ENCODE peak calls at places on chromosome X, in four cellular contexts. Y is testis, T is lung, M is tibial artery. G is an unnamed sample. For H3K27me3, the result is how much of the 10 kb centered on the place peaks cover.

GRCh38 chrX:39000802-39001201 is 199.5 kb downstream of the MID1IP1 start:
- DNase-seq in Y (no peak), T (no peak), M (no peak), G (no peak)

GRCh38 chrX:13339607-13340006 is 19.8 kb upstream of the ATXN3L start:
- DNase-seq in Y (no peak), T (no peak), M (no peak), G (no peak)

GRCh38 chrX:130778773-130779172 is 124.2 kb downstream of the ENOX2 start:
- DNase-seq in Y (no peak), T (no peak), M (no peak), G (no peak)

GRCh38 chrX:47247206-47247998 is 14.6 kb downstream of the USP11 start:
- DNase-seq in Y (no peak), T (no peak), M (no peak), G (no peak)

GRCh38 chrX:53440631-53441517 is 6.7 kb upstream of the HSD17B10 start:
- DNase-seq in Y (peak), T (peak), M (peak), G (no peak)

GRCh38 chrX:97968376-97969104 is 1084.8 kb downstream of the RPA4 start:
- DNase-seq in Y (no peak), T (no peak), M (no peak), G (no peak)

GRCh38 chrX:150683536-150684146 is 9.6 kb upstream of the MTMR1 start:
- DNase-seq in Y (no peak), T (no peak), M (no peak), G (peak)

GRCh38 chrX:19870206-19870605 is 17.2 kb downstream of the SH3KBP1 start:
- DNase-seq in Y (no peak), T (no peak), M (no peak), G (no peak)

GRCh38 chrX:40423299-40423698 is 157.5 kb upstream of the ATP6AP2 start:
- DNase-seq in Y (no peak), T (no peak), M (no peak), G (no peak)

GRCh38 chrX:42973321-42973720 is 195.4 kb upstream of the PPP1R2C start:
- DNase-seq in Y (no peak), T (no peak), M (no peak), G (no peak)

GRCh38 chrX:42975906-42976305 is 197.9 kb upstream of the PPP1R2C start:
- DNase-seq in Y (no peak), T (no peak), M (no peak), G (peak)

GRCh38 chrX:42978655-42979379 is 200.9 kb upstream of the PPP1R2C start:
- DNase-seq in Y (no peak), T (no peak), M (no peak), G (no peak)

DNA sequence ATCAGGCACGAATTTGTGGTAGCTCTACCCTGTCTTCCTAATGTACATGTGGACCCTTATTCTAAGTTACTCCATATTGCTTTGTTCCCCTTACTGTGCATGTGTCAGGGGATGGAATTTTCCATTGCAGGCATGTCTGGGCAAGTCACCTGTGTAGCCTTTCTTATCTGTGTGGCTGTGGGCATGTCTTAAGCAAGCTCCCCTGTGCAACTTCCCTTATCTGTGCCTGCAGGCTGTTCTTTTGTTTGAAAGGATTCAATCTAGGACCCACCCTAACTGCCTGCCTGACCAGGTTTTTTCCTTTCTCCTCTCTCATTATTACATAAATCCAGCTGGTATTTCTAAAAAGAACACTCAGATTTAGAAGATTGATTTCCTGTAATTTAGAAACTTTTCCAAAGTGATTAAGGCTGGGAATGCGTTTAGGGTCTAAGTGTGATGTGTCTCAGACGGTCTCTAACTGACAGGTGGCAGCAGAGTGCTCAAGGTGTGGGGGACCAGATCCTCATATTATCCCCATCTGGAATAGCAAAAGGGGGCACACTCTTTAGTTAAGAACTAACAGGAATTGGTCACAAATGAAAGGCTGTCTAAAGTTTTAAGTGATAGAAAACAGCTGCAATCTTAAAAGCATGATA is 198.9 kb upstream of the PPP1R2C start:
- DNase-seq in Y (no peak), T (no peak), M (no peak), G (peak)
- H3K27ac ChIP-seq in Y (no peak), T (no peak), M (no peak), G (peak)

GRCh38 chrX:25010784-25011588 is 4.8 kb downstream of the ARX start:
- DNase-seq in Y (no peak), T (no peak), M (no peak), G (no peak)

GRCh38 chrX:25011589-25012432 is 4.0 kb downstream of the ARX start:
- DNase-seq in Y (no peak), T (no peak), M (no peak), G (no peak)

GRCh38 chrX:25007059-25008053 is 8.4 kb downstream of the ARX start:
- DNase-seq in Y (no peak), T (no peak), M (no peak), G (no peak)

GRCh38 chrX:25006586-25007058 is 9.1 kb downstream of the ARX start:
- DNase-seq in Y (no peak), T (no peak), M (no peak), G (no peak)

DNA sequence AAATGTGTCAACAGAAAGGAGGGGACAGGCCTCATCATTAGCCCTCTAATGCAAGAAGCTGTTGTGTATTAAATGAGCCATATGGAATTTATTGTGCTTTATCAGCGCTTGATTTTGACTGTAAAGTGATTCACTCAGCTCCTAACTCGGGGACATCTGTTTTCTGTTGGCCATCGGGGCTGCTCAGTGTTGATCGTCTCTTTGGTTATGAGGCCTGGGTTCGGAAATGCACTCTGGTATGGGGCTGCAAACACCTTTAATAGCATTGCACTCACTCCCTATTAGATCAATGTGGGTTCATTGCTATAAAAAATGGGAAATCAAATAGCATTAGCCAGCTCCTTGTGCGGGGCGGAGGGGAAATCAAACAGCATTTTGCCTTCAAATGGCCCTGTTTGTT is 6.4 kb downstream of the ARX start:
- DNase-seq in Y (no peak), T (no peak), M (no peak), G (no peak)
- TF ChIP-seq CTCF in Y (no peak), T (no peak), M (no peak), G (no peak)

DNA sequence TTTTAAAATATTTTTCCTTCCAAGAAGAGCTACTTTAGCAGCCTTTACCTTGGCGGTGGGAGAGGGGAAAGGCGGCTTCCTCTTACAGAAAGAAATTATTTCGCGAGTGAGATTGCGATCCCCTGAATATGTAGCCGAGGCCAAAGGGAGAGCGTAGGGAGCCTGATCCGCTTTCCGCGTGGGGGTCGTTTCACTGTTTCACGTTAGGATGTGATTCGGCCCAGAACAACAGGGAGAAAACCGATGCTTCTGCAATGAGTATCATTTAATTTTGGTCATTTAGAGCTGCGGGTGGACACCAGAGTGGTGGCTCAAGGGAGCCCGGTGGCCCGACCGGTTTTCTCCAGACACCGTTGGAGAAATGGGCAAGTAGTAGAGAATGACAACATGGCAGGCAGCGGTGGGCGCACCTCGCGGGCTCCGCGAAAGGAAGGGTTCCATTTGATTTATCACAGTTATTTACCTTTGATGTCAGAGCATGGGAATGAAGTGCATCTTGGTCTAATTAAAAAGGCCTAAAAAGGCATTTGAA is 1.8 kb upstream of the PCDH19 start:
- DNase-seq in Y (no peak), T (no peak), M (no peak), G (no peak)
- H3K27me3 ChIP-seq in Y (under half), T (under half), M (under half), G (half or more)

GRCh38 chrX:68842781-68843581 is 14.2 kb downstream of the EFNB1 start:
- DNase-seq in Y (no peak), T (no peak), M (no peak), G (no peak)
- H3K27ac ChIP-seq in Y (no peak), T (no peak), M (no peak), G (no peak)

GRCh38 chrX:102697506-102697905 is 14.7 kb upstream of the GPRASP2 start:
- DNase-seq in Y (no peak), T (no peak), M (no peak), G (no peak)
- TF ChIP-seq CTCF in Y (no peak), T (no peak), M (no peak), G (no peak)

GRCh38 chrX:140123446-140123845 is 158.1 kb upstream of the CXorf66 start:
- DNase-seq in Y (no peak), T (no peak), M (no peak), G (no peak)
- H3K27me3 ChIP-seq in Y (under half), T (under half), M (under half), G (under half)

GRCh38 chrX:30874851-30875250 is 14.2 kb downstream of the TAB3 start:
- DNase-seq in Y (no peak), T (no peak), M (no peak), G (no peak)
- H3K27ac ChIP-seq in Y (no peak), T (no peak), M (no peak), G (no peak)

GRCh38 chrX:153688534-153688899 is 791 bp downstream of the SLC6A8 start:
- DNase-seq in Y (no peak), T (no peak), M (no peak), G (no peak)

GRCh38 chrX:153688071-153688470 is 345 bp downstream of the SLC6A8 start:
- DNase-seq in Y (no peak), T (no peak), M (no peak), G (no peak)

GRCh38 chrX:153690466-153690865 is 2.7 kb downstream of the SLC6A8 start:
- DNase-seq in Y (no peak), T (no peak), M (no peak), G (no peak)

GRCh38 chrX:153688900-153689590 is 1.3 kb downstream of the SLC6A8 start:
- DNase-seq in Y (no peak), T (no peak), M (peak), G (no peak)

DNA sequence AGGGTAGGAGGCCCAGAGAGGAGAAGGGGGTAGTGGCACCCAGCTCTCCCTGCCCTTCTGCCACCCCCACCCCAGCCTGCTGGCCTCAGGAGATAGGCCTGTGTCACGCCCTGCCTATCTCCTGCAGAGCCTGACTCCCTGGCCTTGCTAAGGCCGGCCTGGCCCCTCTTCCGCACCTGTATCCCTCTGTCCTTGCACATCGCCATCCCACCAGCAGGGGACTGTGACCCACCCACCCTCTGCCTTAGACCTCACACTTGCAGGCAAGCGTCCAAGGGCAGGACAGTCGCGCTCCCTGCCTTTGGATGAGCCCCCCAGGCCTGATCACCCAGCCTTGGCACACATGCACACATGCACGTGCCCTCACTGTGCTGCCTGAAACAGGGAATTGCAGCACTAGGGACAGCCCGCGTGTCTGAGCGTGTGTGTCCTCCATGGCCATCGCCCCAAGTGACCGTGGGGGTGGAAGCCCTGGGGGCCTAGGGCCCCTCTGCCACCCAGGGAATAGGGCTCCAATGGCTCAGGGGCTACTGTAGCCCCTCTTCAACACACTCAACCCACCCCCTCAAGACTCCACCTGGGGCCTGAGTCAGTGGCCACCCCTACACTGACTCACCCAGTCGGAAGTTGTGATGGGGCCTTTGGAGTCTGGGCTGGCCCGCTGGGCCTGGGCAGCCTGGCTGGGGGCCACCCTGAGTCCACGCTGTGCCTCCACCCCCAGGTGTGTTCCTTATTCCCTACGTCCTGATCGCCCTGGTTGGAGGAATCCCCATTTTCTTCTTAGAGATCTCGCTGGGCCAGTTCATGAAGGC is 2.1 kb downstream of the SLC6A8 start:
- DNase-seq in Y (no peak), T (no peak), M (no peak), G (peak)
- TF ChIP-seq CTCF in Y (no peak), T (no peak), M (no peak), G (peak)

G was measured in WERI-Rb-1.